ENCODE peak calls at places on chromosomes 1 and 21, in seven cellular contexts. One of them, this sample, is unnamed.

GRCh38 chr1:26597629-26598039 is 68.1 kb downstream of the RPS6KA1 start:
- DNase-seq in choroid plexus epithelial cell: peak
- DNase-seq in stomach: no peak
- DNase-seq in activated naive CD4-positive, alpha-beta T cell: no peak
- DNase-seq in fibroblast of the conjunctiva: no peak
- DNase-seq in GDM1: peak
- DNase-seq in activated CD4-positive, alpha-beta T cell treated with anti-CD3 and anti-CD28 coated beads for 4 hours: no peak
- DNase-seq in this sample: peak

GRCh38 chr1:41622402-41622801 is 137.9 kb upstream of the EDN2 start:
- DNase-seq in activated naive CD4-positive, alpha-beta T cell: no peak
- DNase-seq in choroid plexus epithelial cell: peak
- DNase-seq in activated CD4-positive, alpha-beta T cell treated with anti-CD3 and anti-CD28 coated beads for 4 hours: no peak
- DNase-seq in GDM1: no peak
- DNase-seq in fibroblast of the conjunctiva: no peak
- DNase-seq in stomach: no peak
- DNase-seq in this sample: peak

GRCh38 chr21:14697769-14698168 is 151.7 kb upstream of the SAMSN1 start:
- DNase-seq in activated CD4-positive, alpha-beta T cell treated with anti-CD3 and anti-CD28 coated beads for 4 hours: no peak
- DNase-seq in stomach: no peak
- DNase-seq in choroid plexus epithelial cell: no peak
- DNase-seq in activated naive CD4-positive, alpha-beta T cell: no peak
- DNase-seq in GDM1: no peak
- DNase-seq in fibroblast of the conjunctiva: no peak
- DNase-seq in this sample: no peak

GRCh38 chr1:212229654-212230053 is 55.6 kb upstream of the PPP2R5A start:
- DNase-seq in activated naive CD4-positive, alpha-beta T cell: no peak
- DNase-seq in activated CD4-positive, alpha-beta T cell treated with anti-CD3 and anti-CD28 coated beads for 4 hours: no peak
- DNase-seq in choroid plexus epithelial cell: peak
- DNase-seq in GDM1: no peak
- DNase-seq in fibroblast of the conjunctiva: no peak
- DNase-seq in stomach: no peak
- DNase-seq in this sample: peak

GRCh38 chr1:203117611-203118575 is 9.6 kb upstream of the ADORA1 start:
- DNase-seq in activated naive CD4-positive, alpha-beta T cell: no peak
- DNase-seq in GDM1: no peak
- DNase-seq in choroid plexus epithelial cell: peak
- DNase-seq in stomach: peak
- DNase-seq in fibroblast of the conjunctiva: peak
- DNase-seq in activated CD4-positive, alpha-beta T cell treated with anti-CD3 and anti-CD28 coated beads for 4 hours: no peak
- DNase-seq in this sample: peak

GRCh38 chr1:83692524-83693336 is 306.2 kb downstream of the TTLL7 start:
- DNase-seq in stomach: no peak
- DNase-seq in choroid plexus epithelial cell: peak
- DNase-seq in fibroblast of the conjunctiva: no peak
- DNase-seq in activated naive CD4-positive, alpha-beta T cell: no peak
- DNase-seq in GDM1: no peak
- DNase-seq in activated CD4-positive, alpha-beta T cell treated with anti-CD3 and anti-CD28 coated beads for 4 hours: no peak
- DNase-seq in this sample: no peak

GRCh38 chr1:22471078-22471477 is 19.4 kb downstream of the ZBTB40 start:
- DNase-seq in activated CD4-positive, alpha-beta T cell treated with anti-CD3 and anti-CD28 coated beads for 4 hours: no peak
- DNase-seq in GDM1: no peak
- DNase-seq in activated naive CD4-positive, alpha-beta T cell: no peak
- DNase-seq in fibroblast of the conjunctiva: peak
- DNase-seq in stomach: peak
- DNase-seq in choroid plexus epithelial cell: peak
- DNase-seq in this sample: peak

GRCh38 chr1:64343105-64343960 is 126.6 kb upstream of the CACHD1 start:
- DNase-seq in GDM1: no peak
- DNase-seq in activated naive CD4-positive, alpha-beta T cell: no peak
- DNase-seq in activated CD4-positive, alpha-beta T cell treated with anti-CD3 and anti-CD28 coated beads for 4 hours: no peak
- DNase-seq in choroid plexus epithelial cell: peak
- DNase-seq in fibroblast of the conjunctiva: peak
- DNase-seq in stomach: no peak
- DNase-seq in this sample: peak

GRCh38 chr1:151475175-151475574 is 15.9 kb upstream of the POGZ start:
- DNase-seq in GDM1: no peak
- DNase-seq in fibroblast of the conjunctiva: no peak
- DNase-seq in activated naive CD4-positive, alpha-beta T cell: no peak
- DNase-seq in activated CD4-positive, alpha-beta T cell treated with anti-CD3 and anti-CD28 coated beads for 4 hours: no peak
- DNase-seq in choroid plexus epithelial cell: no peak
- DNase-seq in stomach: no peak
- DNase-seq in this sample: no peak

GRCh38 chr1:63405987-63406386 is 38.6 kb downstream of the ALG6 start:
- DNase-seq in choroid plexus epithelial cell: no peak
- DNase-seq in activated naive CD4-positive, alpha-beta T cell: no peak
- DNase-seq in GDM1: no peak
- DNase-seq in fibroblast of the conjunctiva: no peak
- DNase-seq in activated CD4-positive, alpha-beta T cell treated with anti-CD3 and anti-CD28 coated beads for 4 hours: no peak
- DNase-seq in stomach: no peak
- DNase-seq in this sample: no peak

GRCh38 chr1:117630423-117630998 is 24.7 kb downstream of the TENT5C start:
- DNase-seq in activated CD4-positive, alpha-beta T cell treated with anti-CD3 and anti-CD28 coated beads for 4 hours: no peak
- DNase-seq in fibroblast of the conjunctiva: no peak
- DNase-seq in choroid plexus epithelial cell: no peak
- DNase-seq in activated naive CD4-positive, alpha-beta T cell: no peak
- DNase-seq in stomach: no peak
- DNase-seq in GDM1: no peak
- DNase-seq in this sample: no peak

GRCh38 chr1:116737855-116738318 is 16.3 kb upstream of the CD2 start:
- DNase-seq in activated CD4-positive, alpha-beta T cell treated with anti-CD3 and anti-CD28 coated beads for 4 hours: peak
- DNase-seq in choroid plexus epithelial cell: no peak
- DNase-seq in GDM1: no peak
- DNase-seq in activated naive CD4-positive, alpha-beta T cell: no peak
- DNase-seq in stomach: no peak
- DNase-seq in fibroblast of the conjunctiva: no peak
- DNase-seq in this sample: no peak

GRCh38 chr21:39321424-39321823 is 8.0 kb upstream of the BRWD1 start:
- DNase-seq in stomach: no peak
- DNase-seq in choroid plexus epithelial cell: no peak
- DNase-seq in GDM1: no peak
- DNase-seq in fibroblast of the conjunctiva: no peak
- DNase-seq in activated naive CD4-positive, alpha-beta T cell: no peak
- DNase-seq in activated CD4-positive, alpha-beta T cell treated with anti-CD3 and anti-CD28 coated beads for 4 hours: no peak
- DNase-seq in this sample: no peak

GRCh38 chr1:232627645-232628334 is 2.1 kb downstream of the SIPA1L2 start:
- DNase-seq in activated CD4-positive, alpha-beta T cell treated with anti-CD3 and anti-CD28 coated beads for 4 hours: no peak
- DNase-seq in GDM1: no peak
- DNase-seq in stomach: no peak
- DNase-seq in fibroblast of the conjunctiva: no peak
- DNase-seq in activated naive CD4-positive, alpha-beta T cell: no peak
- DNase-seq in choroid plexus epithelial cell: peak
- DNase-seq in this sample: peak

GRCh38 chr1:179883739-179884138 is 1.7 kb downstream of the TOR1AIP1 start:
- DNase-seq in GDM1: no peak
- DNase-seq in fibroblast of the conjunctiva: no peak
- DNase-seq in activated CD4-positive, alpha-beta T cell treated with anti-CD3 and anti-CD28 coated beads for 4 hours: peak
- DNase-seq in stomach: no peak
- DNase-seq in activated naive CD4-positive, alpha-beta T cell: peak
- DNase-seq in choroid plexus epithelial cell: no peak
- DNase-seq in this sample: no peak

GRCh38 chr1:202288177-202288576 is 53.6 kb downstream of the UBE2T start:
- DNase-seq in activated naive CD4-positive, alpha-beta T cell: no peak
- DNase-seq in activated CD4-positive, alpha-beta T cell treated with anti-CD3 and anti-CD28 coated beads for 4 hours: no peak
- DNase-seq in fibroblast of the conjunctiva: no peak
- DNase-seq in choroid plexus epithelial cell: no peak
- DNase-seq in GDM1: no peak
- DNase-seq in stomach: no peak
- DNase-seq in this sample: no peak

GRCh38 chr1:168920456-168921094 is 185.9 kb upstream of the ATP1B1 start:
- DNase-seq in fibroblast of the conjunctiva: no peak
- DNase-seq in choroid plexus epithelial cell: peak
- DNase-seq in activated naive CD4-positive, alpha-beta T cell: no peak
- DNase-seq in stomach: peak
- DNase-seq in activated CD4-positive, alpha-beta T cell treated with anti-CD3 and anti-CD28 coated beads for 4 hours: no peak
- DNase-seq in GDM1: no peak
- DNase-seq in this sample: peak

GRCh38 chr1:109792056-109792831 is 28.5 kb upstream of the EPS8L3 start:
- DNase-seq in fibroblast of the conjunctiva: peak
- DNase-seq in stomach: peak
- DNase-seq in activated CD4-positive, alpha-beta T cell treated with anti-CD3 and anti-CD28 coated beads for 4 hours: no peak
- DNase-seq in choroid plexus epithelial cell: peak
- DNase-seq in GDM1: peak
- DNase-seq in activated naive CD4-positive, alpha-beta T cell: no peak
- DNase-seq in this sample: peak

GRCh38 chr1:121483234-121483633 is 298.5 kb downstream of the SRGAP2C start:
- DNase-seq in stomach: no peak
- DNase-seq in GDM1: no peak
- DNase-seq in fibroblast of the conjunctiva: no peak
- DNase-seq in choroid plexus epithelial cell: no peak
- DNase-seq in activated naive CD4-positive, alpha-beta T cell: no peak
- DNase-seq in activated CD4-positive, alpha-beta T cell treated with anti-CD3 and anti-CD28 coated beads for 4 hours: no peak
- DNase-seq in this sample: peak

GRCh38 chr1:208569181-208569580 is 325.0 kb upstream of the PLXNA2 start:
- DNase-seq in activated CD4-positive, alpha-beta T cell treated with anti-CD3 and anti-CD28 coated beads for 4 hours: no peak
- DNase-seq in fibroblast of the conjunctiva: no peak
- DNase-seq in GDM1: no peak
- DNase-seq in choroid plexus epithelial cell: no peak
- DNase-seq in stomach: no peak
- DNase-seq in activated naive CD4-positive, alpha-beta T cell: no peak
- DNase-seq in this sample: no peak

GRCh38 chr1:33918368-33918767 is 54.5 kb downstream of the HMGB4 start:
- DNase-seq in activated naive CD4-positive, alpha-beta T cell: no peak
- DNase-seq in stomach: no peak
- DNase-seq in fibroblast of the conjunctiva: no peak
- DNase-seq in activated CD4-positive, alpha-beta T cell treated with anti-CD3 and anti-CD28 coated beads for 4 hours: no peak
- DNase-seq in choroid plexus epithelial cell: peak
- DNase-seq in GDM1: no peak
- DNase-seq in this sample: peak

GRCh38 chr1:152756872-152757271 is 953 bp upstream of the KPRP start:
- DNase-seq in GDM1: no peak
- DNase-seq in activated CD4-positive, alpha-beta T cell treated with anti-CD3 and anti-CD28 coated beads for 4 hours: no peak
- DNase-seq in stomach: no peak
- DNase-seq in activated naive CD4-positive, alpha-beta T cell: no peak
- DNase-seq in fibroblast of the conjunctiva: no peak
- DNase-seq in choroid plexus epithelial cell: no peak
- DNase-seq in this sample: no peak

GRCh38 chr21:44582055-44582454 is 1.7 kb upstream of the KRTAP10-5 start:
- DNase-seq in stomach: no peak
- DNase-seq in fibroblast of the conjunctiva: no peak
- DNase-seq in activated naive CD4-positive, alpha-beta T cell: no peak
- DNase-seq in GDM1: no peak
- DNase-seq in choroid plexus epithelial cell: no peak
- DNase-seq in activated CD4-positive, alpha-beta T cell treated with anti-CD3 and anti-CD28 coated beads for 4 hours: no peak
- DNase-seq in this sample: no peak

GRCh38 chr1:226512076-226512728 is 36.4 kb upstream of the STUM start:
- DNase-seq in GDM1: no peak
- DNase-seq in fibroblast of the conjunctiva: no peak
- DNase-seq in activated CD4-positive, alpha-beta T cell treated with anti-CD3 and anti-CD28 coated beads for 4 hours: no peak
- DNase-seq in choroid plexus epithelial cell: no peak
- DNase-seq in stomach: peak
- DNase-seq in activated naive CD4-positive, alpha-beta T cell: no peak
- DNase-seq in this sample: no peak

GRCh38 chr21:46100426-46100825 is 2.5 kb downstream of the COL6A2 start:
- DNase-seq in fibroblast of the conjunctiva: peak
- DNase-seq in stomach: peak
- DNase-seq in GDM1: no peak
- DNase-seq in activated CD4-positive, alpha-beta T cell treated with anti-CD3 and anti-CD28 coated beads for 4 hours: no peak
- DNase-seq in choroid plexus epithelial cell: no peak
- DNase-seq in activated naive CD4-positive, alpha-beta T cell: no peak
- DNase-seq in this sample: peak

GRCh38 chr1:227887697-227888403 is 59.9 kb downstream of the WNT9A start:
- DNase-seq in choroid plexus epithelial cell: peak
- DNase-seq in activated CD4-positive, alpha-beta T cell treated with anti-CD3 and anti-CD28 coated beads for 4 hours: no peak
- DNase-seq in GDM1: no peak
- DNase-seq in activated naive CD4-positive, alpha-beta T cell: no peak
- DNase-seq in stomach: peak
- DNase-seq in fibroblast of the conjunctiva: no peak
- DNase-seq in this sample: peak